ENCODE peak calls at places on chromosomes 1 and 21, in four cellular contexts. A, J, F and G are unnamed samples.

GRCh38 chr1:225866061-225866844 is 15.9 kb downstream of the TMEM63A start:
- DNase-seq in A (no peak), J (no peak), F (no peak), G (no peak)

GRCh38 chr1:22237433-22238093 is 94.7 kb upstream of the WNT4 start:
- DNase-seq in A (no peak), J (no peak), F (no peak), G (no peak)

GRCh38 chr1:100530141-100530540 is 7.8 kb upstream of the GPR88 start:
- DNase-seq in A (no peak), J (no peak), F (no peak), G (no peak)

GRCh38 chr1:54716299-54717047 is 812 bp downstream of the TTC4 start:
- DNase-seq in A (no peak), J (no peak), F (no peak), G (no peak)

GRCh38 chr1:148315081-148315811 is 163.2 kb upstream of the NBPF11 start:
- DNase-seq in A (no peak), J (no peak), F (no peak), G (no peak)

GRCh38 chr21:28113718-28114117 is 879.0 kb downstream of the LTN1 start:
- DNase-seq in A (no peak), J (no peak), F (no peak), G (no peak)

GRCh38 chr1:211783897-211784296 is 46.7 kb downstream of the LPGAT1 start:
- DNase-seq in A (no peak), J (no peak), F (no peak), G (no peak)

GRCh38 chr1:18350783-18351182 is 129.9 kb upstream of the KLHDC7A start:
- DNase-seq in A (no peak), J (no peak), F (no peak), G (no peak)

GRCh38 chr1:56414728-56415224 is 164.6 kb downstream of the PLPP3 start:
- DNase-seq in A (no peak), J (peak; percentile 67), F (no peak), G (no peak)

GRCh38 chr1:57089855-57090254 is 124.0 kb upstream of the C8B start:
- DNase-seq in A (no peak), J (no peak), F (no peak), G (no peak)

GRCh38 chr1:160123726-160124125 is 8.2 kb downstream of the ATP1A2 start:
- DNase-seq in A (no peak), J (no peak), F (no peak), G (no peak)

GRCh38 chr1:39886757-39887231 is 3.5 kb upstream of the TRIT1 start:
- DNase-seq in A (peak; percentile 53), J (no peak), F (no peak), G (no peak)

GRCh38 chr1:41608242-41608641 is 123.8 kb upstream of the EDN2 start:
- DNase-seq in A (no peak), J (no peak), F (no peak), G (peak; percentile 40)

GRCh38 chr1:66704177-66704880 is 47.9 kb upstream of the DYNLT5 start:
- DNase-seq in A (no peak), J (no peak), F (no peak), G (no peak)

GRCh38 chr21:38645282-38645681 is 147.0 kb upstream of the ERG start:
- DNase-seq in A (no peak), J (no peak), F (no peak), G (no peak)

GRCh38 chr1:35371506-35371905 is 103.0 kb downstream of the ZMYM4 start:
- DNase-seq in A (no peak), J (no peak), F (no peak), G (no peak)

GRCh38 chr1:110188116-110188618 is 21.9 kb upstream of the KCNC4 start:
- DNase-seq in A (no peak), J (no peak), F (no peak), G (peak; percentile 71)

GRCh38 chr1:45730780-45731319 is 19.6 kb downstream of the IPP start:
- DNase-seq in A (no peak), J (no peak), F (no peak), G (no peak)

GRCh38 chr1:114610546-114611245 is 29.3 kb upstream of the BCAS2 start:
- DNase-seq in A (no peak), J (peak; percentile 63), F (no peak), G (no peak)

GRCh38 chr1:214491468-214492120 is 59.8 kb downstream of the PTPN14 start:
- DNase-seq in A (no peak), J (no peak), F (no peak), G (no peak)

GRCh38 chr1:70994753-70995152 is 52.9 kb downstream of the PTGER3 start:
- DNase-seq in A (no peak), J (no peak), F (no peak), G (no peak)

GRCh38 chr21:37006243-37006520 is 320 bp upstream of the RIPPLY3 start:
- DNase-seq in A (no peak), J (no peak), F (no peak), G (no peak)

GRCh38 chr21:20882462-20883415 is 115.5 kb upstream of the NCAM2 start:
- DNase-seq in A (peak; percentile 86), J (no peak), F (no peak), G (no peak)

GRCh38 chr21:45254557-45254930 is 33.2 kb downstream of the POFUT2 start:
- DNase-seq in A (no peak), J (no peak), F (no peak), G (no peak)

GRCh38 chr1:94863297-94863911 is 43.2 kb downstream of the SLC44A3 start:
- DNase-seq in A (no peak), J (peak; percentile 31), F (no peak), G (no peak)

GRCh38 chr1:36803870-36804560 is 230.3 kb downstream of the GRIK3 start:
- DNase-seq in A (no peak), J (no peak), F (no peak), G (no peak)

GRCh38 chr1:29324771-29325351 is 88.5 kb downstream of the PTPRU start:
- DNase-seq in A (peak; percentile 100), J (no peak), F (no peak), G (peak; percentile 55)

GRCh38 chr1:156140879-156141707 is 12.3 kb upstream of the SEMA4A start:
- DNase-seq in A (peak; percentile 93), J (peak; percentile 47), F (no peak), G (no peak)

GRCh38 chr1:59072017-59072947 is 224.6 kb upstream of the FGGY start:
- DNase-seq in A (peak; percentile 26), J (no peak), F (no peak), G (no peak)

GRCh38 chr1:248905949-248906740 is at the start of gene PGBD2:
- DNase-seq in A (peak; percentile 95), J (peak; percentile 88), F (peak; percentile 90), G (peak; percentile 95)

GRCh38 chr1:248904437-248905216 is 1.4 kb upstream of the PGBD2 start:
- DNase-seq in A (no peak), J (no peak), F (no peak), G (no peak)

GRCh38 chr1:248901578-248901977 is 4.5 kb upstream of the PGBD2 start:
- DNase-seq in A (no peak), J (no peak), F (no peak), G (no peak)

GRCh38 chr1:248906741-248907661 is 966 bp downstream of the PGBD2 start:
- DNase-seq in A (peak; percentile 97), J (no peak), F (no peak), G (no peak)

DNA sequence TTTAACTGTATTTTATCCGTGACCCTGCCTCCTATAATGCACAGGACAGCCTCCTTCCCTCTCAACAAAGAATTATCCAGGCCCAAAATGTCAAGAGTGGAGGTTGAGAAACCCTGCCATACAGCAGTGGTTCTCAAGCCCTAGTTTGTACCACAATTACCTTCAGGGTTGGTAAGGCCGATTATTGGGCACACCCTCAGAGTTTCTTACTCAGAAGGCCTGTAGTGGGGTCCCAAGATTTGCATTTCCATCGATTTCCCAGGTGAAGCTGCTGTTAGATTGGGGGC is 430 bp upstream of the PGBD2 start:
- DNase-seq in A (no peak), J (no peak), F (no peak), G (no peak)
- H3K27ac ChIP-seq in A (peak overlapping the region; percentile 92), J (peak overlapping the region; percentile 78), F (peak overlapping the region; percentile 94), G (peak overlapping the region; percentile 95)

DNA sequence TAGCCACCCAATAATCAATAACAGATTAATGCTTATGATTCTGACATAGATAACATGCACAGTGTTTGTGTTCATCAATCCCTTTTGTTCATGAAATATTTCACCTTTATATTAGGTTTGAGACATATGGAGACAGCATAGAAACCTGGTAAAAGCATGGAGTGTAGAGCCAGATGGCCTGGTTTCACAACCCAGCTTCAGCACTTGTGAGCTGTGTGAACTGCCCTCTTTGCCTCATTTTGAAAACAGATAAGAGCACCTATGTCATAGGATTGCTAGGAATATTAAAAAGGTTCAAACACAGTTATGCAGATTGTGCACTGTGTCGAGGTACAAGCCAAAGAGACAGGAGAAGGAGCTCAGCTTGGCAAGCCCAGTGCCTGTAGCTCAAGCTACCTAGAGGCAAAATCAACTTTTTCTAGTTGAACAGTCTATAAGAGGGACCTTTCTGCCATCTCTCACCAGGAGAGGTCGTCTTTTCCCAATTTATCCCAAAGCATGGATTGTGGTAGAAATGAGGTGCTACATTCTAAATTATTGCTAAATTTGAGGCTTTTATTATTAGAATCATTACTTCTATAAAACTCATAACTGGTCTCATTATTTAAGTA is 5.0 kb downstream of the CHODL start:
- DNase-seq in A (peak; percentile 67), J (no peak), F (no peak), G (no peak)
- TF ChIP-seq CTCF in A (peak; percentile 70), J (no peak), F (no peak), G (no peak)

GRCh38 chr1:207868769-207869721 is 41.9 kb downstream of the CD34 start:
- DNase-seq in A (peak; percentile 80), J (peak; percentile 75), F (peak; percentile 73), G (peak; percentile 87)
- TF ChIP-seq POLR2AphosphoS5 in A (no peak), J (peak; percentile 37), F (no peak), G (peak; percentile 70)

DNA sequence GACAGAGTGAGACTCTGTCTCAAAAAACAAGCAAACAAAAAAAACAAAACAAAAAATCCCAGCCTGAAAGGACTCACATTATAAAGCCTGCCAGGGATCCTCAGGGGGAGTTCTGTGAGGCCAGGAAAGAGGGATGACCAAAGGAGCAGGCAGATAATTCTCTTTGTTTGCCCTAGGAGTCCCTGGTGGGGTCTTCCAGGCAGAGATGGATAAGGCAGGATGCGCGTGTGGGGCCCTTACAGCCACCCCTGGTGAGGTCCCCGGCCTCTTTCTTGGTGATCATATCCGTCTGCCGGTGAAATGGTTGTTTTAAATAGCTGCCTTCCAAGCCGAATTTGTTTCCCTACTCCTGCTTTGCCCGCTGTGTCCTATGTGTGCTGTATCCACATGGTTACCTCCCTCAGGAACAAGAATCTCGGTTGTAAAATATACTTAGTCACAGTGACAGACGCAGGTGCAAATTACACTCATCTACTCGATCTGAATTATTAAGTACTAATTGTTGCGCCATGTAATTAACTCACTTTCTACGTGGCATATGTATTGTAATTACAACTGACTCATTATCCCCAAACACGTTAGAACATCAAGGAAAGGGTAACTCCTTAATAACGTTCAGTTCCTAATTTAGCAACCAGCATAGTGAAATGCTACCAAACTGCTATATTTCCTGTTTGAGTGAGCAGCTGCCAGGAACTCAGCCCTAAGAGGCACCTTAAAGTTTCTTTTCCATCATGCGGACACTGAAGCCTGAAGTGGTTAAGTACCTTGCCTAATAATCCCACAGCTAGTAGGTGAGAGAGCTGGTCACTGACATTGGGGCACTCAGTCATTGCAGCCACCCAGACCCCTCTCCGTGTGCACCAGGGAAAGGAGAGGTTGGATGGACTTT is 106.4 kb downstream of the ZSCAN20 start:
- DNase-seq in A (peak; percentile 2), J (no peak), F (no peak), G (no peak)
- H3K27ac ChIP-seq in A (no peak overlapping the region), J (no peak overlapping the region), F (peak overlapping the region; percentile 32), G (no peak overlapping the region)